ENCODE peak calls at places on chromosomes 16 and 17, in five cellular contexts. One of them, this sample, is unnamed.

GRCh38 chr17:20191066-20191465 is 181.9 kb downstream of the SPECC1 start:
- DNase-seq in neuronal stem cell: no peak
- DNase-seq in H9: no peak
- DNase-seq in mesenchymal stem cell: peak; percentile 88
- DNase-seq in H1: no peak
- DNase-seq in this sample: peak; percentile 8

GRCh38 chr16:87637357-87637756 is 35.0 kb downstream of the JPH3 start:
- DNase-seq in neuronal stem cell: no peak
- DNase-seq in H9: no peak
- DNase-seq in mesenchymal stem cell: no peak
- DNase-seq in H1: no peak
- DNase-seq in this sample: no peak

GRCh38 chr17:4892499-4893221 is 6.7 kb upstream of the C17orf107 start:
- DNase-seq in neuronal stem cell: no peak
- DNase-seq in H9: no peak
- DNase-seq in mesenchymal stem cell: no peak
- DNase-seq in H1: no peak
- DNase-seq in this sample: no peak

GRCh38 chr17:559699-560378 is 154.8 kb downstream of the VPS53 start:
- DNase-seq in neuronal stem cell: no peak
- DNase-seq in H9: no peak
- DNase-seq in mesenchymal stem cell: peak; percentile 96
- DNase-seq in H1: no peak
- DNase-seq in this sample: peak; percentile 73

GRCh38 chr16:77171750-77172635 is 19.0 kb upstream of the MON1B start:
- DNase-seq in neuronal stem cell: peak; percentile 66
- DNase-seq in H9: no peak
- DNase-seq in mesenchymal stem cell: peak; percentile 62
- DNase-seq in H1: no peak
- DNase-seq in this sample: peak; percentile 46

GRCh38 chr16:1825381-1825863 is 1.2 kb downstream of the HAGH start:
- DNase-seq in neuronal stem cell: no peak
- DNase-seq in H9: no peak
- DNase-seq in mesenchymal stem cell: no peak
- DNase-seq in H1: no peak
- DNase-seq in this sample: no peak

GRCh38 chr17:28117304-28117703 is 74.8 kb downstream of the NLK start:
- DNase-seq in neuronal stem cell: no peak
- DNase-seq in H9: no peak
- DNase-seq in mesenchymal stem cell: no peak
- DNase-seq in H1: no peak
- DNase-seq in this sample: no peak

GRCh38 chr16:12255919-12256665 is 279.6 kb downstream of the SNX29 start:
- DNase-seq in neuronal stem cell: no peak
- DNase-seq in H9: no peak
- DNase-seq in mesenchymal stem cell: no peak
- DNase-seq in H1: no peak
- DNase-seq in this sample: no peak

GRCh38 chr16:58652741-58653140 is 23.1 kb upstream of the CNOT1 start:
- DNase-seq in neuronal stem cell: peak; percentile 12
- DNase-seq in H9: peak; percentile 97
- DNase-seq in mesenchymal stem cell: peak; percentile 40
- DNase-seq in H1: peak; percentile 62
- DNase-seq in this sample: no peak

GRCh38 chr17:12227547-12227946 is 206.9 kb downstream of the MAP2K4 start:
- DNase-seq in neuronal stem cell: no peak
- DNase-seq in H9: no peak
- DNase-seq in mesenchymal stem cell: no peak
- DNase-seq in H1: no peak
- DNase-seq in this sample: no peak

GRCh38 chr16:48497932-48498760 is 111.8 kb downstream of the N4BP1 start:
- DNase-seq in neuronal stem cell: no peak
- DNase-seq in H9: no peak
- DNase-seq in mesenchymal stem cell: no peak
- DNase-seq in H1: no peak
- DNase-seq in this sample: no peak
- H3K4ac ChIP-seq in neuronal stem cell: no peak overlapping the region
- H3K4ac ChIP-seq in H9: no peak overlapping the region
- H3K4ac ChIP-seq in mesenchymal stem cell: no peak overlapping the region
- H3K4ac ChIP-seq in H1: no peak overlapping the region
- H3K4ac ChIP-seq in this sample: no peak overlapping the region

DNA sequence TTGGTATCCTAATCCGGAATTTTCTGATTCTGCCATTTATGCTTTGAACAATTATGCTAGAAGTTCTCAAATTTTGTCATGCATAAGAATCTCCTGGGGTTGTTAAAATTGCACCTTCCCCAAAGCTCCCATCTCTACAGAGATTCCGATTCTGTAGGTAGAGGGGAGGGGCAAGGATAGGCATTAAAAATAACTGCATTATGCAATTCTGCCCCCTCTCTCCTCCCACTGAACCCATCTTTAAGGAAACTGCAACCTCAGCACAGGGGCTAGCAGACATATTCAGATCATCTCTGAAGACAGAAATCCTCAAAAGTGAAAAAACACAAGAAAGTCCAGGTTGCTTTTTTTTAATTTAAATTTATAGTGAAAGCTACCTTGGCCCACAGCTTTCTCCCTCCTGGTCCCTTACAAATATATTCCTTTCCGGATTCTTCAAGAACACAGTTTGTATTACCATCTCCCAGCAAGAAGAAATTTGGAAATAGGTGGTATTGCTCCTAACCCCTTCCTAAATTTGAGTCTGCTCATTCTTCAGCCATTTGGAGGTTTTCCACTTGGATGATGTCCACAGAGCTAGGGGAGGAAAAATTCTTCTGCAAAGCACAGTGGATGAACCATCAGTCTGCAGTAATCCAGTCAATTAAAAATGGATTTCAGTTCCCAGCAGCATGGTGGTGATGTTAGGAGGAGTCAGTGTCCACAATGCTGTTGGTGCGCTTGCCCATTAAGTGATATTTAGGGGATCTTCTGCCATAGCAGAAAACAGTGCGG is 67.7 kb downstream of the RBFOX1 start:
- DNase-seq in neuronal stem cell: no peak
- DNase-seq in H9: no peak
- DNase-seq in mesenchymal stem cell: no peak
- DNase-seq in H1: no peak
- DNase-seq in this sample: no peak
- H2BK12ac ChIP-seq in neuronal stem cell: no peak overlapping the region
- H2BK12ac ChIP-seq in H9: no peak overlapping the region
- H2BK12ac ChIP-seq in mesenchymal stem cell: no peak overlapping the region
- H2BK12ac ChIP-seq in H1: no peak overlapping the region
- H2BK12ac ChIP-seq in this sample: no peak overlapping the region

DNA sequence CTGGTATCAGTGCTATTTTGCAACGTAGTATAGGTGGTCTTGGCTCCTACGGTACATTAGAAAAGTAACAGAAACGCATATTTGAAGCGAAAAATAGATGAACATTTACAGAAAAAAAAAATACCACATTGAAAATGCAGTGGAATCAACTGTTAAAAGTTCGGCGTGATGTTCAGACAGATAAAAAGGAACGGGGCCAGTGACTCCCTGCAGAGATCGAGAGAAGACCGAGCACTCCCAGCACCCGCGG is 440 bp upstream of the ZNF778 start:
- DNase-seq in neuronal stem cell: no peak
- DNase-seq in H9: no peak
- DNase-seq in mesenchymal stem cell: no peak
- DNase-seq in H1: no peak
- DNase-seq in this sample: no peak
- H3K4ac ChIP-seq in neuronal stem cell: no peak overlapping the region
- H3K4ac ChIP-seq in H9: no peak overlapping the region
- H3K4ac ChIP-seq in mesenchymal stem cell: peak overlapping the region; percentile 35
- H3K4ac ChIP-seq in H1: no peak overlapping the region
- H3K4ac ChIP-seq in this sample: peak overlapping the region; percentile 53

DNA sequence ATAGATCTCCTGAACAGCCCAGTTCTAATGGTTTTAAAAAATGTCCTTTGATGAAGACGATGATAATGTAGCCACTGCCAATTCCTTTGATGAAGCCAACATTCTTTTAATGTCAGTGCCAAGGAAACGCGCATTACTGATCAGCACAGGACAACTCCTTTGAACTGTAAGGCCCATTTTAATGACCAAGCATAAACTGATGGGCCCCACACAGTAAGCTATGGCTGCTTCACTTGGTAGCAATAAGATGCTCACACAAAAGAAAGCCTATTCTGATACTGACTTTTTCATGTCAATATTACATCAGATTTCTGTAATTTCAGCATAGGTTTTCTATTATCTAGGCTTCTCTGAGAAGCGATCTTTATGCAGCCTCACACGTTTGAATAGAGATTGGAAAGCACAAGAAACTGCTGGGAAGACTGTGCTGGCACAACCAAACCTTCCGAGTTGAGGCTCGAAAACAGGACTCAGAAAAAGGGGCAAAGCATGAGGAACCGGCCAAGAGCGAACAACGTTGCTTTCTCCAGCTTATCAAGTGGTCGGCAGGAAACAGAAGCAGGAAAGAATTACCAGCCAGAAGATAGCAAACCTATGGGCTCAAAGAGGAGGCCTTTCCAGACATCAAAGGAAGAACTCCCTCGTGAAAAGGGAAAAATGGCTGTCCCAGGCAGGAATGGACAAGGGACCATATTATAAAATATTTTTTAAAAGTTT is 19.4 kb downstream of the ERN1 start:
- DNase-seq in neuronal stem cell: no peak
- DNase-seq in H9: peak; percentile 20
- DNase-seq in mesenchymal stem cell: no peak
- DNase-seq in H1: no peak
- DNase-seq in this sample: no peak
- H2BK12ac ChIP-seq in neuronal stem cell: no peak overlapping the region
- H2BK12ac ChIP-seq in H9: no peak overlapping the region
- H2BK12ac ChIP-seq in mesenchymal stem cell: peak overlapping the region; percentile 34
- H2BK12ac ChIP-seq in H1: no peak overlapping the region
- H2BK12ac ChIP-seq in this sample: peak overlapping the region; percentile 81

GRCh38 chr16:69225136-69225535 is 38.2 kb downstream of the SNTB2 start:
- DNase-seq in neuronal stem cell: no peak
- DNase-seq in H9: no peak
- DNase-seq in mesenchymal stem cell: no peak
- DNase-seq in H1: no peak
- DNase-seq in this sample: no peak

DNA sequence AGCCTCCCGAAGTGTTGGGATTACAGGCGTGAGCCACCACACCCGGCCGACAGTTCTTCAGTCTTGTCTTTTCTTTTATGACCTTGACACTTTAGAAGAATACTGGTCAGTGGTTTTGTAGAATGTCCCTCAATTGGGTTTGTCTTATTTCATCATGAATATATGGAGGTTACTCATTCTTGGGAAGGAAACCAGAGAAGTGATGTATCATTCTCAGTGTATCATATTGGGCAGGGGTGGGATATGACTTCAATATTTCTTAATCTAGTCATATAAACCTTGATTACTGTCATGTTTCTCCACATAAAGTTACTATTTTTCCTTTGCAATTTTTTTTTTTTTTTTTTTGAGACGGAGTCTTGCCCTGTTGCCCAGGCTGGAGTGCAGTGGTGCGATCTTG is 36.9 kb downstream of the SNTB2 start:
- DNase-seq in neuronal stem cell: no peak
- DNase-seq in H9: no peak
- DNase-seq in mesenchymal stem cell: no peak
- DNase-seq in H1: no peak
- DNase-seq in this sample: no peak
- H3K4ac ChIP-seq in neuronal stem cell: no peak overlapping the region
- H3K4ac ChIP-seq in H9: no peak overlapping the region
- H3K4ac ChIP-seq in mesenchymal stem cell: no peak overlapping the region
- H3K4ac ChIP-seq in H1: no peak overlapping the region
- H3K4ac ChIP-seq in this sample: no peak overlapping the region

GRCh38 chr17:38851434-38851833 is 2.1 kb downstream of the RPL23 start:
- DNase-seq in neuronal stem cell: no peak
- DNase-seq in H9: no peak
- DNase-seq in mesenchymal stem cell: no peak
- DNase-seq in H1: no peak
- DNase-seq in this sample: no peak
- H2BK12ac ChIP-seq in neuronal stem cell: no peak overlapping the region
- H2BK12ac ChIP-seq in H9: no peak overlapping the region
- H2BK12ac ChIP-seq in mesenchymal stem cell: no peak overlapping the region
- H2BK12ac ChIP-seq in H1: no peak overlapping the region
- H2BK12ac ChIP-seq in this sample: no peak overlapping the region

This sample was measured in trophoblast cell.